ENCODE peak calls at places on chromosomes 5 and 9, in ten cellular contexts. H is left ventricle myocardium inferior, Q is cardiac muscle cell, O is cardiac fibroblast, X is fibroblast of lung, D is spleen, T is choroid plexus epithelial cell, A is thyroid gland, Z is IMR-90, C is heart right ventricle. I is an unnamed sample.

GRCh38 chr5:137146402-137146889 is 352.7 kb downstream of the SPOCK1 start:
- DNase-seq in Q (no peak), T (peak), H (no peak), X (peak), O (peak), C (no peak), D (no peak), A (no peak), Z (peak), I (peak)

GRCh38 chr5:115379622-115380344 is 83.3 kb upstream of the CCDC112 start:
- DNase-seq in T (peak), D (no peak), C (no peak), H (no peak), Q (no peak), O (no peak), Z (no peak), X (no peak), A (no peak), I (no peak)

GRCh38 chr5:157046041-157046440 is 12.9 kb downstream of the HAVCR1 start:
- DNase-seq in Z (no peak), C (peak), A (peak), X (no peak), D (no peak), O (no peak), T (no peak), Q (peak), H (peak), I (no peak)

GRCh38 chr5:80686757-80687156 is 32.0 kb upstream of the DHFR start:
- DNase-seq in D (no peak), O (peak), X (peak), Q (no peak), H (no peak), T (peak), C (no peak), Z (peak), A (no peak), I (peak)

GRCh38 chr9:14423816-14424261 is 109.9 kb upstream of the NFIB start:
- DNase-seq in C (no peak), X (peak), T (peak), O (peak), Z (peak), D (no peak), A (no peak), Q (no peak), H (no peak), I (peak)

GRCh38 chr5:15168397-15168796 is 296.8 kb upstream of the ANKH start:
- DNase-seq in Z (no peak), T (no peak), A (no peak), H (no peak), O (no peak), Q (no peak), X (no peak), C (no peak), D (no peak), I (peak)

GRCh38 chr9:82764270-82764669 is 298.7 kb downstream of the RASEF start:
- DNase-seq in Z (no peak), X (no peak), T (no peak), O (no peak), C (no peak), D (no peak), H (no peak), A (no peak), Q (no peak), I (no peak)

GRCh38 chr5:81534481-81534840 is 140.5 kb upstream of the ACOT12 start:
- DNase-seq in C (no peak), H (no peak), X (peak), T (peak), Q (no peak), D (no peak), A (no peak), Z (peak), O (peak), I (peak)

GRCh38 chr5:45696206-45696836 is at the start of gene HCN1:
- DNase-seq in C (peak), H (peak), T (peak), Q (peak), Z (peak), D (peak), A (peak), O (peak), X (peak), I (peak)

GRCh38 chr5:122492675-122493074 is 180.6 kb downstream of the SNCAIP start:
- DNase-seq in C (no peak), H (no peak), D (no peak), Q (no peak), A (no peak), X (peak), T (no peak), O (peak), Z (no peak), I (peak)

GRCh38 chr9:28538132-28538531 is 964.9 kb upstream of the C9orf72 start:
- DNase-seq in A (no peak), Z (no peak), O (no peak), X (no peak), H (no peak), D (no peak), T (no peak), C (no peak), Q (no peak), I (no peak)

GRCh38 chr5:73447234-73448071 is 1.1 kb downstream of the FOXD1 start:
- DNase-seq in Q (peak), T (peak), A (no peak), H (no peak), O (peak), X (peak), D (peak), Z (peak), C (no peak), I (peak)

GRCh38 chr5:150505041-150505511 is 2.9 kb upstream of the NDST1 start:
- DNase-seq in Z (no peak), O (no peak), C (no peak), Q (no peak), D (no peak), X (no peak), T (no peak), A (no peak), H (no peak), I (no peak)

GRCh38 chr5:74945561-74946165 is 79.5 kb upstream of the FAM169A start:
- DNase-seq in Z (no peak), T (no peak), H (no peak), Q (no peak), C (no peak), O (no peak), D (no peak), X (no peak), A (no peak), I (no peak)

GRCh38 chr9:6305954-6306563 is 22.1 kb upstream of the TPD52L3 start:
- DNase-seq in C (no peak), O (peak), Q (peak), D (no peak), A (no peak), Z (peak), X (peak), T (peak), H (no peak), I (peak)

GRCh38 chr9:27726244-27727141 is 153.2 kb upstream of the C9orf72 start:
- DNase-seq in T (peak), C (peak), Q (peak), D (no peak), H (peak), X (peak), Z (peak), O (peak), A (peak), I (peak)

GRCh38 chr9:6563036-6563435 is 82.5 kb downstream of the GLDC start:
- DNase-seq in O (peak), H (no peak), X (no peak), D (no peak), Q (no peak), C (no peak), Z (no peak), A (peak), T (no peak), I (no peak)

GRCh38 chr5:180216646-180217171 is 7.7 kb upstream of the RASGEF1C start:
- DNase-seq in O (no peak), T (no peak), C (no peak), Z (no peak), X (no peak), H (no peak), Q (no peak), D (peak), A (no peak), I (no peak)

GRCh38 chr5:6125781-6126180 is 252.6 kb downstream of the MED10 start:
- DNase-seq in D (no peak), H (no peak), Z (no peak), Q (no peak), T (peak), O (no peak), C (no peak), X (no peak), A (no peak), I (no peak)

GRCh38 chr9:113370806-113371325 is 5.9 kb downstream of the HDHD3 start:
- DNase-seq in T (no peak), Q (no peak), A (no peak), H (no peak), D (no peak), C (no peak), X (no peak), O (no peak), Z (no peak), I (no peak)

GRCh38 chr5:122704247-122705036 is 70.4 kb upstream of the SNX2 start:
- DNase-seq in X (peak), C (no peak), O (peak), Q (peak), D (no peak), T (peak), H (no peak), Z (peak), A (no peak), I (peak)

GRCh38 chr9:14315754-14316573 is 2.0 kb upstream of the NFIB start:
- DNase-seq in H (peak), X (peak), O (peak), T (peak), C (peak), A (peak), D (no peak), Q (peak), Z (no peak), I (peak)

GRCh38 chr5:68433921-68434879 is 218.6 kb downstream of the PIK3R1 start:
- DNase-seq in Q (no peak), X (peak), C (peak), A (peak), D (peak), O (peak), H (peak), T (peak), Z (peak), I (peak)

GRCh38 chr9:9504869-9505268 is 1107.9 kb downstream of the PTPRD start:
- DNase-seq in O (no peak), D (no peak), C (no peak), T (no peak), A (no peak), Z (no peak), H (no peak), X (no peak), Q (no peak), I (no peak)

GRCh38 chr5:31413030-31413812 is 118.7 kb downstream of the DROSHA start:
- DNase-seq in D (no peak), Q (no peak), A (no peak), X (no peak), T (peak), H (peak), C (peak), O (no peak), Z (no peak), I (no peak)

GRCh38 chr5:67515020-67515689 is 318.6 kb upstream of the CD180 start:
- DNase-seq in D (no peak), C (no peak), T (no peak), Q (no peak), X (no peak), O (no peak), Z (no peak), H (no peak), A (no peak), I (no peak)

GRCh38 chr5:105677291-105677690 is 1993.4 kb downstream of the EFNA5 start:
- DNase-seq in T (no peak), H (no peak), Z (peak), A (no peak), Q (no peak), D (no peak), O (peak), X (peak), C (no peak), I (no peak)

GRCh38 chr5:149172709-149173505 is 31.6 kb downstream of the ABLIM3 start:
- DNase-seq in H (no peak), D (no peak), O (peak), Q (no peak), X (no peak), T (no peak), A (no peak), C (no peak), Z (no peak), I (peak)

GRCh38 chr5:171845857-171846785 is 60.5 kb downstream of the SMIM23 start:
- DNase-seq in H (peak), A (no peak), Q (no peak), C (peak), D (no peak), X (peak), O (peak), Z (peak), T (no peak), I (no peak)

GRCh38 chr9:129143031-129143441 is 31.8 kb downstream of the PTPA start:
- DNase-seq in A (peak), Q (peak), H (peak), Z (peak), O (peak), C (peak), T (peak), X (peak), D (peak), I (peak)

GRCh38 chr9:469672-470040 is 255.0 kb downstream of the DOCK8 start:
- DNase-seq in T (no peak), A (no peak), D (peak), O (no peak), Q (no peak), H (peak), C (peak), X (no peak), Z (no peak), I (no peak)

GRCh38 chr9:118418887-118419620 is 714.9 kb downstream of the TLR4 start:
- DNase-seq in Q (no peak), H (no peak), D (no peak), O (no peak), X (no peak), Z (no peak), A (no peak), C (no peak), T (no peak), I (no peak)

GRCh38 chr9:37730256-37730655 is 23.3 kb upstream of the TRMT10B start:
- DNase-seq in C (no peak), Q (no peak), Z (peak), O (no peak), D (no peak), T (peak), X (no peak), H (no peak), A (no peak), I (peak)

GRCh38 chr5:112995764-112996618 is 19.4 kb downstream of the DCP2 start:
- DNase-seq in H (peak), Z (peak), A (peak), Q (peak), D (peak), X (peak), T (peak), C (peak), O (peak), I (peak)

GRCh38 chr9:120308495-120308894 is 271.5 kb downstream of the CDK5RAP2 start:
- DNase-seq in C (no peak), T (no peak), Q (no peak), X (no peak), H (no peak), A (no peak), D (no peak), O (no peak), Z (no peak), I (no peak)
- TF ChIP-seq CTCF in C (no peak), T (no peak), Q (no peak), X (no peak), H (no peak), A (no peak), D (no peak), O (no peak), Z (no peak), I (no peak)

GRCh38 chr5:176831425-176831824 is 21.1 kb downstream of the UNC5A start:
- DNase-seq in D (no peak), O (no peak), X (no peak), A (no peak), H (no peak), Z (no peak), T (no peak), Q (no peak), C (no peak), I (no peak)

GRCh38 chr5:176831026-176831423 is 20.7 kb downstream of the UNC5A start:
- DNase-seq in T (no peak), H (no peak), X (no peak), Q (no peak), D (no peak), Z (no peak), A (no peak), O (no peak), C (no peak), I (no peak)

GRCh38 chr5:176832162-176832561 is 21.8 kb downstream of the UNC5A start:
- DNase-seq in Z (no peak), H (no peak), X (no peak), Q (no peak), D (no peak), C (no peak), O (no peak), A (no peak), T (no peak), I (no peak)

GRCh38 chr5:176835918-176836317 is 25.6 kb downstream of the UNC5A start:
- DNase-seq in H (no peak), C (no peak), X (no peak), T (no peak), A (no peak), O (no peak), Z (no peak), D (no peak), Q (no peak), I (no peak)

GRCh38 chr5:176833286-176833685 is 22.9 kb downstream of the UNC5A start:
- DNase-seq in Q (no peak), T (no peak), Z (no peak), H (no peak), X (no peak), A (no peak), D (no peak), O (no peak), C (no peak), I (no peak)
- H3K4me3 ChIP-seq in Q (no peak), T (no peak), Z (no peak), H (no peak), X (no peak), A (no peak), D (no peak), O (no peak), C (no peak), I (no peak)

GRCh38 chr5:53423724-53424123 is 56.7 kb upstream of the FST start:
- DNase-seq in Z (peak), X (peak), A (no peak), D (no peak), T (no peak), Q (no peak), H (no peak), C (no peak), O (no peak), I (no peak)

GRCh38 chr5:53426517-53426839 is 54.0 kb upstream of the FST start:
- DNase-seq in Q (no peak), O (no peak), Z (no peak), X (no peak), C (no peak), H (no peak), A (no peak), D (no peak), T (no peak), I (no peak)

GRCh38 chr5:53425598-53426516 is 54.6 kb upstream of the FST start:
- DNase-seq in C (no peak), D (no peak), X (no peak), Z (no peak), O (no peak), Q (peak), A (peak), H (no peak), T (no peak), I (no peak)

GRCh38 chr5:53426878-53427277 is 53.6 kb upstream of the FST start:
- DNase-seq in H (no peak), A (no peak), X (no peak), O (no peak), T (no peak), Z (no peak), C (no peak), D (no peak), Q (no peak), I (no peak)

GRCh38 chr5:53424691-53425597 is 55.5 kb upstream of the FST start:
- DNase-seq in D (no peak), O (peak), Q (no peak), C (no peak), X (no peak), A (no peak), Z (no peak), H (no peak), T (no peak), I (no peak)
- TF ChIP-seq CTCF in D (no peak), O (no peak), Q (no peak), C (no peak), X (no peak), A (no peak), Z (no peak), H (no peak), T (no peak), I (no peak)

GRCh38 chr9:131714161-131714646 is 25.7 kb downstream of the RAPGEF1 start:
- DNase-seq in C (peak), D (no peak), A (peak), T (peak), Z (peak), Q (no peak), O (peak), X (peak), H (peak), I (peak)
- H3K4me3 ChIP-seq in C (no peak), D (no peak), A (no peak), T (peak), Z (peak), Q (no peak), O (no peak), X (no peak), H (no peak), I (peak)

DNA sequence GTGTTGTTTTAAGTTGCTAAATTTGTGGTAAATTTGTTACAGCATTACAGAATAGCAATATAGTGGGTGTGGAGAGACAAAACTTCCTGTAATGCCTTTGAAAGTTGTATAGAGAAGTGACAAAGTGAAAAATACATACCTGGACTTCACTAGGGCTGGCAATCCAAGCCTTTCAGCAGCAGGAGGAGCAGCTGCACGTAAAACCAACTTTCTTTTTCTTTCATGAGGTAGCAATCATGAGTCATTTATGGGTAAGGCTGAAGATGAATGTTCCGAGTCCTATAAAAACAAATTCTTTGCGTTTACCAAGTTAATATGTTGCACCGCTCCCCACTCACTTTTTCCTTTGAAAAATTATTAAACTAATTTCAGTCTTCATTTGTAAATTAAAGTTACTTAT is 1138.2 kb downstream of the TAF11L14 start:
- DNase-seq in O (no peak), H (no peak), Q (peak), T (peak), C (no peak), D (no peak), X (no peak), Z (no peak), A (no peak), I (no peak)
- TF ChIP-seq CTCF in O (no peak), H (no peak), Q (no peak), T (peak), C (peak), D (no peak), X (no peak), Z (no peak), A (no peak), I (no peak)

DNA sequence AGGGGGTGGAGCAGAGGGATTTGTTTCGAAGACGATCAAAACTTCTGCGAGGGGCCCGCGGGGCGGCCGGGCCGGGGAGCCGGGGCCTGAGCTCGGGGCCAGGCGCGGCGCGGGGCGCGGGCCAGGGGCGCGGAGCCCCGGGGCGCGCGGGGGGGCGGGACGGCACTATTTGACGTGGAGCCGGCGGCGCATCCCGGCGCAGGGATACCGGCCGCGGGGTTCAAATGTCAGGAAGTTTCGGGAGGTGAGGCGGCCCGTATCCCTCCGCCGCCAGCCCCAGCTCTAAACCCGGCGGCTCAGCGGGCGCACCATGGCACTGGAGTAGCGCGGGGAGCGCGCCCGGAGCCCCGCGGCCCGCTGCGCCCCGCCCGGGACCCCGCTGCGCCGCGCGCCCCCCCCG is at the start of gene LMX1B:
- DNase-seq in O (peak), D (no peak), Z (peak), C (peak), Q (peak), H (peak), A (peak), X (peak), T (peak), I (peak)
- H3K4me3 ChIP-seq in O (no peak), D (no peak), Z (no peak), C (peak), Q (peak), H (peak), A (peak), X (no peak), T (no peak), I (no peak)

DNA sequence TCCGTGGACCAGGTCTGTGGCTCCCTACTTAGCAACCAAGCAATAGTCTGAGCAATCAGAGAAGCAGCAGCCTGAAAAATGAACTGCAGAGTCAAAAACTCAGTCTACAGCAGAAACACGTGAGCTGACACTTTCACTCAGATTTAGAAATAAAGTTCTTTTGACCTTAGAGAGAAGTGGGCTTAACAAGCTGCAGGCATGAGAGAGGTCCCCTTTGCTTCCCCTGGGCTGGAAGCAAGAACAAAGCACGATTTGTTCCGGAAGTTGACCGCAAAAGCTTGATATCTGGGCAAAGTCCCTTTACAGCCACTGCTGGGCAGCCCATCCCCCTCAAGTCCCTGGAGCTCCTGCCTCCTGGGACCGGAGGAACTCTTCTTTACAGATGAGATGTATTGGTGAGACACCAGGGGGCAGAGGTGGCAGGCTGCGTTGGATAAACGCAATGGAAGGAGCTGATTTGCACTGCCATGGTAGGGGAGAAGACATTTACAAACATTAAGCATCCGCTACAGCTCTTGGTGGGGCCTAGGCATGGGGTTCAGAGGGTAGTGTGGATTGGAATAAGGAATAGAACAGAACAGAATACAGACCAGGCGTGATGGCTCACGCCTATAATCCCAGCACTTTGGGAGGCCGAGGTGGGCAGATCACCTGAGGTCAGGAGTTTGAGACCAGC is 5.8 kb upstream of the SOWAHA start:
- DNase-seq in Z (no peak), C (no peak), H (no peak), Q (peak), D (peak), O (no peak), T (no peak), A (no peak), X (no peak), I (no peak)
- TF ChIP-seq CTCF in Z (peak), C (no peak), H (no peak), Q (peak), D (no peak), O (no peak), T (peak), A (no peak), X (no peak), I (no peak)

I was measured in fibroblast of villous mesenchyme.